ENCODE peak calls at places on chromosomes 4 and X, in ten cellular contexts. One of them, this sample, is unnamed.

GRCh38 chrX:136577562-136577961 is 45.5 kb downstream of the VGLL1 start:
- DNase-seq in lower lobe of right lung: peak
- DNase-seq in GM06990: no peak
- DNase-seq in BJ: no peak
- DNase-seq in cardiac fibroblast: peak
- DNase-seq in WTC11: peak
- DNase-seq in GM13977: peak
- DNase-seq in GM13976: peak
- DNase-seq in epithelial cell of esophagus: peak
- DNase-seq in lower leg skin: no peak
- DNase-seq in this sample: peak

GRCh38 chrX:136250191-136251041 is 784 bp downstream of the MAP7D3 start:
- DNase-seq in WTC11: no peak
- DNase-seq in epithelial cell of esophagus: no peak
- DNase-seq in GM13977: peak
- DNase-seq in lower leg skin: no peak
- DNase-seq in lower lobe of right lung: no peak
- DNase-seq in cardiac fibroblast: peak
- DNase-seq in BJ: no peak
- DNase-seq in GM06990: no peak
- DNase-seq in GM13976: peak
- DNase-seq in this sample: peak

GRCh38 chrX:45751156-45751555 is 550.5 kb upstream of the DIPK2B start:
- DNase-seq in epithelial cell of esophagus: no peak
- DNase-seq in cardiac fibroblast: no peak
- DNase-seq in lower lobe of right lung: no peak
- DNase-seq in lower leg skin: no peak
- DNase-seq in GM13976: no peak
- DNase-seq in GM06990: no peak
- DNase-seq in WTC11: no peak
- DNase-seq in GM13977: no peak
- DNase-seq in BJ: no peak
- DNase-seq in this sample: no peak

GRCh38 chr4:42327323-42327722 is 70.0 kb upstream of the SHISA3 start:
- DNase-seq in GM13976: no peak
- DNase-seq in GM13977: no peak
- DNase-seq in GM06990: no peak
- DNase-seq in cardiac fibroblast: peak
- DNase-seq in BJ: no peak
- DNase-seq in WTC11: no peak
- DNase-seq in epithelial cell of esophagus: no peak
- DNase-seq in lower leg skin: no peak
- DNase-seq in lower lobe of right lung: no peak
- DNase-seq in this sample: no peak

GRCh38 chr4:46503739-46504138 is 113.8 kb upstream of the GABRA2 start:
- DNase-seq in GM13976: no peak
- DNase-seq in lower lobe of right lung: no peak
- DNase-seq in GM06990: no peak
- DNase-seq in BJ: no peak
- DNase-seq in lower leg skin: no peak
- DNase-seq in WTC11: no peak
- DNase-seq in epithelial cell of esophagus: no peak
- DNase-seq in cardiac fibroblast: peak
- DNase-seq in GM13977: no peak
- DNase-seq in this sample: no peak

GRCh38 chr4:186192068-186192751 is 843 bp downstream of the CYP4V2 start:
- DNase-seq in BJ: no peak
- DNase-seq in GM06990: no peak
- DNase-seq in GM13976: no peak
- DNase-seq in epithelial cell of esophagus: peak
- DNase-seq in lower leg skin: peak
- DNase-seq in GM13977: peak
- DNase-seq in WTC11: peak
- DNase-seq in lower lobe of right lung: no peak
- DNase-seq in cardiac fibroblast: peak
- DNase-seq in this sample: peak

GRCh38 chr4:5685296-5685695 is 23.1 kb downstream of the EVC2 start:
- DNase-seq in BJ: no peak
- DNase-seq in lower lobe of right lung: no peak
- DNase-seq in GM13976: no peak
- DNase-seq in GM13977: no peak
- DNase-seq in GM06990: no peak
- DNase-seq in cardiac fibroblast: no peak
- DNase-seq in lower leg skin: peak
- DNase-seq in epithelial cell of esophagus: no peak
- DNase-seq in WTC11: no peak
- DNase-seq in this sample: no peak

GRCh38 chr4:13966241-13967195 is 339.0 kb upstream of the BOD1L1 start:
- DNase-seq in lower lobe of right lung: no peak
- DNase-seq in lower leg skin: no peak
- DNase-seq in WTC11: peak
- DNase-seq in GM06990: no peak
- DNase-seq in GM13977: no peak
- DNase-seq in BJ: no peak
- DNase-seq in GM13976: no peak
- DNase-seq in epithelial cell of esophagus: peak
- DNase-seq in cardiac fibroblast: peak
- DNase-seq in this sample: peak

GRCh38 chr4:137543198-137543597 is 10.9 kb upstream of the PCDH18 start:
- DNase-seq in WTC11: peak
- DNase-seq in BJ: no peak
- DNase-seq in GM13977: no peak
- DNase-seq in GM13976: no peak
- DNase-seq in epithelial cell of esophagus: no peak
- DNase-seq in GM06990: no peak
- DNase-seq in lower lobe of right lung: no peak
- DNase-seq in lower leg skin: no peak
- DNase-seq in cardiac fibroblast: no peak
- DNase-seq in this sample: no peak

GRCh38 chrX:125293792-125294780 is 25.6 kb upstream of the TEX13C start:
- DNase-seq in GM13976: no peak
- DNase-seq in WTC11: no peak
- DNase-seq in cardiac fibroblast: no peak
- DNase-seq in epithelial cell of esophagus: peak
- DNase-seq in GM06990: no peak
- DNase-seq in lower leg skin: no peak
- DNase-seq in lower lobe of right lung: no peak
- DNase-seq in BJ: no peak
- DNase-seq in GM13977: no peak
- DNase-seq in this sample: no peak

GRCh38 chr4:79977131-79977840 is 95.7 kb downstream of the ANTXR2 start:
- DNase-seq in BJ: no peak
- DNase-seq in WTC11: no peak
- DNase-seq in GM13977: no peak
- DNase-seq in lower leg skin: no peak
- DNase-seq in cardiac fibroblast: no peak
- DNase-seq in GM06990: no peak
- DNase-seq in epithelial cell of esophagus: no peak
- DNase-seq in GM13976: no peak
- DNase-seq in lower lobe of right lung: no peak
- DNase-seq in this sample: no peak

GRCh38 chrX:105698386-105698785 is 124.0 kb upstream of the NRK start:
- DNase-seq in epithelial cell of esophagus: no peak
- DNase-seq in GM06990: no peak
- DNase-seq in WTC11: no peak
- DNase-seq in GM13977: no peak
- DNase-seq in cardiac fibroblast: peak
- DNase-seq in lower lobe of right lung: no peak
- DNase-seq in BJ: no peak
- DNase-seq in lower leg skin: no peak
- DNase-seq in GM13976: no peak
- DNase-seq in this sample: no peak

GRCh38 chrX:132876509-132876837 is 82.0 kb downstream of the HS6ST2 start:
- DNase-seq in GM06990: no peak
- DNase-seq in GM13977: no peak
- DNase-seq in lower leg skin: no peak
- DNase-seq in WTC11: peak
- DNase-seq in GM13976: no peak
- DNase-seq in epithelial cell of esophagus: no peak
- DNase-seq in cardiac fibroblast: no peak
- DNase-seq in lower lobe of right lung: no peak
- DNase-seq in BJ: no peak
- DNase-seq in this sample: no peak

GRCh38 chrX:102728646-102729045 is 8.1 kb downstream of the GPRASP3 start:
- DNase-seq in BJ: no peak
- DNase-seq in WTC11: no peak
- DNase-seq in lower leg skin: no peak
- DNase-seq in cardiac fibroblast: no peak
- DNase-seq in epithelial cell of esophagus: peak
- DNase-seq in GM06990: no peak
- DNase-seq in GM13976: no peak
- DNase-seq in GM13977: no peak
- DNase-seq in lower lobe of right lung: no peak
- DNase-seq in this sample: no peak

GRCh38 chrX:102723456-102723855 is 2.9 kb downstream of the GPRASP3 start:
- DNase-seq in BJ: no peak
- DNase-seq in lower leg skin: no peak
- DNase-seq in cardiac fibroblast: no peak
- DNase-seq in WTC11: no peak
- DNase-seq in epithelial cell of esophagus: peak
- DNase-seq in GM13977: no peak
- DNase-seq in GM06990: no peak
- DNase-seq in GM13976: no peak
- DNase-seq in lower lobe of right lung: no peak
- DNase-seq in this sample: no peak

DNA sequence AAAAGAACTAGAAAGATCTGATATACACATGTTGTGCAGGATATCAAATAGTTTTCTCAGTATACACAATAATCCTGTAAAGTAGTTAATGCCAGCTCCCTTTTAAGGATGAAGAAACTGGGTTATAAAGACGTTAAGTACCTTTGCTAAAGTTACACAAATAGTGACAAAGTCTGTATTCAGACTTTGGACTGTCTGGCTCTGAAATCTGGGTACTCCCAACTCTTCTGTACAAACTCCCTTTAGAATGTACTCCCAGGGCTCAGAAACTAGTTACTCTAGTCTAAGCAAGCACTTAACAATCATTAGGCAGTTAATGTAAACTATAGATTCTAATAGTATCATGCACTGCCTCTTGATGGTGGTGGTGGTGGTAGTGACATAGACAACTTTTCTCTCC is 7.2 kb downstream of the GPRASP3 start:
- DNase-seq in GM13977: no peak
- DNase-seq in lower leg skin: no peak
- DNase-seq in BJ: no peak
- DNase-seq in cardiac fibroblast: no peak
- DNase-seq in GM06990: no peak
- DNase-seq in lower lobe of right lung: no peak
- DNase-seq in GM13976: no peak
- DNase-seq in WTC11: no peak
- DNase-seq in epithelial cell of esophagus: no peak
- DNase-seq in this sample: no peak
- TF ChIP-seq CTCF in GM13977: no peak
- TF ChIP-seq CTCF in lower leg skin: no peak
- TF ChIP-seq CTCF in BJ: no peak
- TF ChIP-seq CTCF in cardiac fibroblast: no peak
- TF ChIP-seq CTCF in GM06990: no peak
- TF ChIP-seq CTCF in lower lobe of right lung: no peak
- TF ChIP-seq CTCF in GM13976: no peak
- TF ChIP-seq CTCF in WTC11: no peak
- TF ChIP-seq CTCF in epithelial cell of esophagus: no peak
- TF ChIP-seq CTCF in this sample: no peak

GRCh38 chr4:184363258-184363657 is 111.1 kb downstream of the IRF2 start:
- DNase-seq in GM13977: no peak
- DNase-seq in WTC11: no peak
- DNase-seq in GM06990: no peak
- DNase-seq in GM13976: no peak
- DNase-seq in epithelial cell of esophagus: no peak
- DNase-seq in lower lobe of right lung: no peak
- DNase-seq in cardiac fibroblast: no peak
- DNase-seq in BJ: no peak
- DNase-seq in lower leg skin: no peak
- DNase-seq in this sample: no peak
- TF ChIP-seq CTCF in GM13977: no peak
- TF ChIP-seq CTCF in WTC11: no peak
- TF ChIP-seq CTCF in GM06990: no peak
- TF ChIP-seq CTCF in GM13976: no peak
- TF ChIP-seq CTCF in epithelial cell of esophagus: no peak
- TF ChIP-seq CTCF in lower lobe of right lung: no peak
- TF ChIP-seq CTCF in cardiac fibroblast: no peak
- TF ChIP-seq CTCF in BJ: no peak
- TF ChIP-seq CTCF in lower leg skin: no peak
- TF ChIP-seq CTCF in this sample: no peak

GRCh38 chrX:117843749-117844148 is 272.9 kb downstream of the KLHL13 start:
- DNase-seq in BJ: no peak
- DNase-seq in GM13976: no peak
- DNase-seq in epithelial cell of esophagus: no peak
- DNase-seq in WTC11: no peak
- DNase-seq in cardiac fibroblast: no peak
- DNase-seq in lower lobe of right lung: no peak
- DNase-seq in lower leg skin: no peak
- DNase-seq in GM06990: no peak
- DNase-seq in GM13977: no peak
- DNase-seq in this sample: no peak

GRCh38 chrX:117835034-117835433 is 281.6 kb downstream of the KLHL13 start:
- DNase-seq in WTC11: no peak
- DNase-seq in epithelial cell of esophagus: no peak
- DNase-seq in lower leg skin: no peak
- DNase-seq in lower lobe of right lung: no peak
- DNase-seq in GM13977: no peak
- DNase-seq in GM13976: no peak
- DNase-seq in GM06990: no peak
- DNase-seq in cardiac fibroblast: no peak
- DNase-seq in BJ: no peak
- DNase-seq in this sample: no peak

GRCh38 chrX:117840645-117841044 is 276.0 kb downstream of the KLHL13 start:
- DNase-seq in cardiac fibroblast: no peak
- DNase-seq in epithelial cell of esophagus: no peak
- DNase-seq in GM13976: no peak
- DNase-seq in lower lobe of right lung: no peak
- DNase-seq in lower leg skin: no peak
- DNase-seq in BJ: no peak
- DNase-seq in GM13977: no peak
- DNase-seq in GM06990: no peak
- DNase-seq in WTC11: no peak
- DNase-seq in this sample: no peak

GRCh38 chrX:117838581-117839331 is 277.9 kb downstream of the KLHL13 start:
- DNase-seq in WTC11: no peak
- DNase-seq in BJ: no peak
- DNase-seq in lower leg skin: no peak
- DNase-seq in epithelial cell of esophagus: peak
- DNase-seq in cardiac fibroblast: no peak
- DNase-seq in lower lobe of right lung: no peak
- DNase-seq in GM06990: no peak
- DNase-seq in GM13977: no peak
- DNase-seq in GM13976: no peak
- DNase-seq in this sample: no peak

GRCh38 chrX:117839544-117839943 is 277.1 kb downstream of the KLHL13 start:
- DNase-seq in BJ: no peak
- DNase-seq in GM06990: no peak
- DNase-seq in cardiac fibroblast: no peak
- DNase-seq in GM13976: no peak
- DNase-seq in lower leg skin: no peak
- DNase-seq in lower lobe of right lung: no peak
- DNase-seq in GM13977: no peak
- DNase-seq in WTC11: no peak
- DNase-seq in epithelial cell of esophagus: no peak
- DNase-seq in this sample: no peak
- TF ChIP-seq CTCF in BJ: no peak
- TF ChIP-seq CTCF in GM06990: peak
- TF ChIP-seq CTCF in cardiac fibroblast: no peak
- TF ChIP-seq CTCF in GM13976: no peak
- TF ChIP-seq CTCF in lower leg skin: no peak
- TF ChIP-seq CTCF in lower lobe of right lung: no peak
- TF ChIP-seq CTCF in GM13977: no peak
- TF ChIP-seq CTCF in WTC11: no peak
- TF ChIP-seq CTCF in epithelial cell of esophagus: no peak
- TF ChIP-seq CTCF in this sample: no peak

GRCh38 chr4:1604706-1605205 is 79.4 kb downstream of the FAM53A start:
- DNase-seq in lower leg skin: no peak
- DNase-seq in epithelial cell of esophagus: no peak
- DNase-seq in cardiac fibroblast: no peak
- DNase-seq in GM13977: no peak
- DNase-seq in WTC11: no peak
- DNase-seq in GM06990: no peak
- DNase-seq in lower lobe of right lung: peak
- DNase-seq in GM13976: no peak
- DNase-seq in BJ: no peak
- DNase-seq in this sample: peak
- TF ChIP-seq CTCF in lower leg skin: no peak
- TF ChIP-seq CTCF in epithelial cell of esophagus: peak
- TF ChIP-seq CTCF in cardiac fibroblast: no peak
- TF ChIP-seq CTCF in GM13977: no peak
- TF ChIP-seq CTCF in WTC11: no peak
- TF ChIP-seq CTCF in GM06990: peak
- TF ChIP-seq CTCF in lower lobe of right lung: no peak
- TF ChIP-seq CTCF in GM13976: no peak
- TF ChIP-seq CTCF in BJ: no peak
- TF ChIP-seq CTCF in this sample: peak

This sample was measured in Calu3.